ENCODE peak calls at places on chromosomes 11 and 22, in six cellular contexts. B is hepatocyte, O is HepG2, F is A673, D is brain microvascular endothelial cell, H is right lobe of liver. T is an unnamed sample.

GRCh38 chr11:128627666-128628342 is 40.4 kb upstream of the ETS1 start:
- DNase-seq in B (no peak), O (no peak), F (no peak), D (no peak), H (no peak), T (no peak)

GRCh38 chr22:37905534-37906363 is at the start of gene MICALL1:
- DNase-seq in B (peak; percentile 93), O (no peak), F (peak; percentile 61), D (peak; percentile 37), H (peak; percentile 82), T (no peak)

GRCh38 chr11:19459240-19459639 is 218.5 kb upstream of the E2F8 start:
- DNase-seq in B (no peak), O (no peak), F (no peak), D (no peak), H (no peak), T (no peak)

GRCh38 chr11:58121101-58121500 is 4.2 kb downstream of the OR9I1 start:
- DNase-seq in B (no peak), O (no peak), F (no peak), D (no peak), H (no peak), T (no peak)

GRCh38 chr22:45225732-45226560 is 14.7 kb downstream of the KIAA0930 start:
- DNase-seq in B (peak; percentile 43), O (peak; percentile 25), F (no peak), D (no peak), H (peak; percentile 80), T (no peak)

GRCh38 chr11:69333149-69333710 is 39.3 kb downstream of the MYEOV start:
- DNase-seq in B (no peak), O (no peak), F (no peak), D (no peak), H (peak; percentile 10), T (no peak)

GRCh38 chr11:43579171-43579918 is 101.2 kb upstream of the HSD17B12 start:
- DNase-seq in B (peak; percentile 40), O (no peak), F (peak; percentile 88), D (no peak), H (no peak), T (no peak)

GRCh38 chr22:30041475-30041874 is 38.8 kb upstream of the HORMAD2 start:
- DNase-seq in B (no peak), O (no peak), F (no peak), D (no peak), H (peak; percentile 37), T (no peak)

GRCh38 chr11:45371251-45371749 is 85.2 kb upstream of the SYT13 start:
- DNase-seq in B (peak; percentile 86), O (peak; percentile 48), F (peak; percentile 91), D (peak; percentile 51), H (peak; percentile 76), T (peak; percentile 32)

GRCh38 chr11:115364892-115365291 is 139.3 kb downstream of the CADM1 start:
- DNase-seq in B (no peak), O (no peak), F (no peak), D (no peak), H (no peak), T (no peak)

GRCh38 chr22:47307326-47307725 is 544.9 kb downstream of the TBC1D22A start:
- DNase-seq in B (no peak), O (no peak), F (no peak), D (no peak), H (no peak), T (no peak)

GRCh38 chr11:102241026-102241425 is 76.3 kb upstream of the BIRC3 start:
- DNase-seq in B (no peak), O (no peak), F (no peak), D (peak; percentile 24), H (no peak), T (no peak)

GRCh38 chr11:126357969-126358762 is 2.7 kb downstream of the ST3GAL4 start:
- DNase-seq in B (no peak), O (peak; percentile 28), F (no peak), D (no peak), H (no peak), T (no peak)

DNA sequence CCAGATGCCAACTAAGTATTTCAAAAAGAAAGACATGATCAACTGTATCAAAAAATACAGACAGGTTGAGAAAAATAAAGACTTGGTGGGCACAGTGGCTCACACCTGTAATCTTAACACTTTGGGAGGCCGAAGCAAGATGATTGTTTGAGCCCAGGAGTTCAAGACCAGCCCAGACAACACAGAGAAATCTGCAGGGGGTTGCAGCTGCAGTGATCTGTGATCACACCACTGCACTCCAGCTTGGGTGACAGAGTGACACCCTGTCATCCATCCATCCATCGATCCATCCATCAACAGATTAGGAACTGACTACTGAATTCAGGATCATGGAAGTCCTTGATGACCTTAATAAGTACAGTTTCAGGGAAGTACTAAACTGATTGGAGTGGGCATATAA is 65.0 kb upstream of the RPS13 start:
- DNase-seq in B (no peak), O (no peak), F (no peak), D (no peak), H (no peak), T (no peak)
- H3K4me3 ChIP-seq in B (no peak overlapping the region), O (no peak overlapping the region), F (no peak overlapping the region), D (no peak overlapping the region), H (no peak overlapping the region), T (no peak overlapping the region)

DNA sequence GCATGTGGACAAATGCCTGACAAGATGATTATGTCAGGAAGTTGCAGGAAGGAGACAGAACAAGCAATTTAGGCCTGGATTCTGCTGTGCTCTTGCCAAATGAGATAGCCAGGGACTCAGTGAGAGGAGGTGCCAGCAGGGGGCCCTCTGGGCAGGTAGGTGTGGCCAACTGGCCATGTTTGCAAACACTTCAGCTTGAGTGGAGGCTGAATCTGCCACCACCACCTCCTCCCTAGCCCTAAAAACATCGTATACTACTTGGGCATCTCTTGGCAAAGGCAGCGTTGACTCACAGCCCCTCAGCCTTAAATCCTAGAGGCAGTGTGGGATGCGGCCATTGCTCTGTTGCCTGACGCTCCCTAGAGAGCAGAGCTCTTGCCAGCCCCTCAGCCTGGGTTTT is 95.1 kb upstream of the PLET1 start:
- DNase-seq in B (peak; percentile 20), O (no peak), F (peak; percentile 70), D (no peak), H (no peak), T (peak; percentile 3)
- TF ChIP-seq CTCF in B (no peak), O (peak; percentile 35), F (peak; percentile 45), D (peak; percentile 40), H (no peak), T (peak; percentile 29)

GRCh38 chr11:2298795-2299747 is 2.6 kb downstream of the C11orf21 start:
- DNase-seq in B (peak; percentile 77), O (peak; percentile 63), F (no peak), D (no peak), H (peak; percentile 48), T (no peak)
- H3K4me3 ChIP-seq in B (no peak overlapping the region), O (no peak overlapping the region), F (no peak overlapping the region), D (no peak overlapping the region), H (no peak overlapping the region), T (no peak overlapping the region)

DNA sequence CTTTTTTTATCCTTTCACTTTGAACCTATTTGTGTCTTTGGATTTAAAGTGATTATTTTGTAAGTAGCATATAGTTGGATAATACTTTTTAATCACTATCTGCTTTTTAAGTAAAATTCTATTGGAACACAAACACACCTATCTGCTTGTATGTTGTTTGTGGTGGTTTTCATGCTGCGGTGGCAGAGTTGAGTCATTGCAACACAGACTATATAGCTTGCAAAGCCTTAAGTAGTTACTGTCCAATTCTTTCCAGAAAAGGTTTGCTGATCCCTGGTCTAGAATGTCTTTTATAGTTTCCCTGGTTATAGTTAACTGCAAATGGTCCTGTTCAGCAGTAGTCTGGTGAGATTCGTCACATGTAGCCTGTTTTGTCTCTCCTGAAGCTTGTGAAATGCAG is 21.5 kb downstream of the SHANK3 start:
- DNase-seq in B (no peak), O (no peak), F (no peak), D (no peak), H (no peak), T (no peak)
- TF ChIP-seq CTCF in B (no peak), O (no peak), F (no peak), D (no peak), H (no peak), T (no peak)

T was measured in LNCaP clone FGC.